ENCODE peak calls at places on chromosomes 13 and 19, in four cellular contexts. B, T, I and J are unnamed samples.

GRCh38 chr13:52165410-52165809 is 6.0 kb upstream of the NEK3 start:
- DNase-seq in B (no peak), T (no peak), I (no peak), J (no peak)

GRCh38 chr19:57056972-57057371 is 62.8 kb upstream of the USP29 start:
- DNase-seq in B (no peak), T (no peak), I (no peak), J (no peak)

GRCh38 chr13:21868823-21869222 is 197.9 kb downstream of the FGF9 start:
- DNase-seq in B (no peak), T (no peak), I (no peak), J (no peak)

GRCh38 chr19:35248310-35249145 is at the start of gene LSR:
- DNase-seq in B (peak; percentile 78), T (no peak), I (peak; percentile 96), J (no peak)

GRCh38 chr19:16273005-16273404 is 51.6 kb upstream of the KLF2 start:
- DNase-seq in B (peak; percentile 77), T (no peak), I (peak; percentile 60), J (no peak)

GRCh38 chr19:34180709-34181108 is 8.4 kb downstream of the LSM14A start:
- DNase-seq in B (no peak), T (no peak), I (no peak), J (no peak)

GRCh38 chr13:25267715-25268114 is 19.6 kb downstream of the MTMR6 start:
- DNase-seq in B (no peak), T (no peak), I (no peak), J (peak; percentile 42)

GRCh38 chr13:90299238-90299637 is 1048.2 kb upstream of the MIR17HG start:
- DNase-seq in B (no peak), T (no peak), I (no peak), J (no peak)

GRCh38 chr13:111211789-111212516 is 96.8 kb downstream of the ARHGEF7 start:
- DNase-seq in B (no peak), T (no peak), I (peak; percentile 66), J (no peak)

GRCh38 chr19:5080809-5081208 is 111.9 kb downstream of the KDM4B start:
- DNase-seq in B (no peak), T (no peak), I (no peak), J (no peak)

GRCh38 chr19:35040826-35041547 is 534 bp upstream of the HPN start:
- DNase-seq in B (peak; percentile 94), T (peak; percentile 92), I (peak; percentile 86), J (no peak)

GRCh38 chr19:3433313-3433712 is 47.0 kb downstream of the SMIM24 start:
- DNase-seq in B (no peak), T (no peak), I (no peak), J (no peak)

GRCh38 chr13:36919833-36920611 is at the start of gene SMAD9:
- DNase-seq in B (peak; percentile 87), T (peak; percentile 71), I (peak; percentile 92), J (no peak)

GRCh38 chr19:43784981-43785808 is 4.4 kb upstream of the KCNN4 start:
- DNase-seq in B (peak; percentile 70), T (peak; percentile 65), I (peak; percentile 75), J (peak; percentile 73)

GRCh38 chr13:99955747-99956472 is 15.7 kb downstream of the ZIC5 start:
- DNase-seq in B (no peak), T (no peak), I (peak; percentile 24), J (no peak)

GRCh38 chr19:53982611-53983010 is 8.8 kb upstream of the CACNG6 start:
- DNase-seq in B (no peak), T (no peak), I (peak; percentile 63), J (no peak)

GRCh38 chr19:35051796-35052195 is 10.3 kb downstream of the HPN start:
- DNase-seq in B (no peak), T (no peak), I (no peak), J (no peak)

GRCh38 chr13:40102360-40102727 is 446.9 kb downstream of the COG6 start:
- DNase-seq in B (no peak), T (no peak), I (no peak), J (no peak)

GRCh38 chr19:48806818-48807589 is 3.8 kb downstream of the BCAT2 start:
- DNase-seq in B (no peak), T (no peak), I (peak; percentile 60), J (no peak)

GRCh38 chr19:307793-308420 is 16.7 kb upstream of the PLPP2 start:
- DNase-seq in B (no peak), T (no peak), I (no peak), J (no peak)

GRCh38 chr19:13961826-13962737 is 9.8 kb downstream of the DCAF15 start:
- DNase-seq in B (peak; percentile 53), T (no peak), I (peak; percentile 36), J (no peak)

GRCh38 chr19:2488942-2489731 is 13.2 kb downstream of the GADD45B start:
- DNase-seq in B (peak; percentile 86), T (no peak), I (peak; percentile 93), J (no peak)

GRCh38 chr19:29487432-29487831 is 38.4 kb upstream of the VSTM2B start:
- DNase-seq in B (peak; percentile 20), T (no peak), I (no peak), J (no peak)

GRCh38 chr19:18477974-18478373 is 40.0 kb upstream of the ISYNA1 start:
- DNase-seq in B (no peak), T (no peak), I (no peak), J (no peak)

GRCh38 chr19:36060430-36060829 is 5.7 kb downstream of the WDR62 start:
- DNase-seq in B (no peak), T (peak; percentile 53), I (peak; percentile 70), J (no peak)

GRCh38 chr19:45507864-45508680 is 793 bp downstream of the VASP start:
- DNase-seq in B (no peak), T (no peak), I (no peak), J (no peak)

GRCh38 chr19:28485300-28485699 is 727.7 kb downstream of the UQCRFS1 start:
- DNase-seq in B (peak; percentile 59), T (peak; percentile 18), I (peak; percentile 42), J (no peak)

DNA sequence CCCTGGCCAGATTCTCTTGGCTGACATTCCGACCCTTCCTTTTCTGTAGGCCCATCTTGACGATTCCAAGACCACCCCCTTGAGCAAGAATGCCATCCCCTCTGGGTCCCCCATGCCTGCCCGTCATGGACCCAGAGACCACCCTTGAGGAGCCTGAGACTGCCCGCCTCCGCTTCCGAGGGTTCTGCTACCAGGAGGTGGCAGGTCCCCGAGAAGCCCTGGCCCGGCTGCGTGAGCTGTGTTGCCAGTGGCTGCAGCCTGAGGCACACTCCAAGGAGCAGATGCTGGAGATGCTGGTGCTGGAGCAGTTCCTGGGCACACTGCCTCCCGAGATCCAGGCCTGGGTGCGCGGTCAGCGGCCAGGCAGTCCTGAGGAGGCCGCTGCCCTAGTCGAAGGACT is 978 bp downstream of the ZNF446 start:
- DNase-seq in B (no peak), T (no peak), I (no peak), J (no peak)
- H3K4me3 ChIP-seq in B (no peak overlapping the region), T (no peak overlapping the region), I (peak overlapping the region; percentile 66), J (peak overlapping the region; percentile 83)

DNA sequence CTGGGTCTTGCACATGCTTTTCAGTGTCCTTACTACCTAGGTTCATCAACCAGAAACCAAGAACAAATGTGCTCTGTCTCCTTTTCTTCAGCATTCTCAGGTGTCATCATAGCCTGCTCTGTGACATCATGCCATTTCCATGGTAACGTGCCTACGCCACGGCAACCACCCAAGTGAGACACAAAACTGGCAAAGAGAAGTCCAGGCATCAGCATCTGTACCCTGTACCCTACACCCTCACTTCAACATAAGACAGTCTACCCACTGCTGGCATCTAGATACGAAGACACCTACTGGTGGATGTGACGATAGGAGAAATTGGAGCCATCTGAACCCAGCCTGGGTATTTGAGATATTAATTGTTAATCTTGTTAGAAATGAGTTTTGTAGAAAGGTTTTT is 13.3 kb downstream of the ZC3H4 start:
- DNase-seq in B (no peak), T (no peak), I (no peak), J (no peak)
- H3K4me3 ChIP-seq in B (no peak overlapping the region), T (no peak overlapping the region), I (no peak overlapping the region), J (no peak overlapping the region)

GRCh38 chr13:114022876-114023275 is 49.0 kb upstream of the C13orf46 start:
- DNase-seq in B (no peak), T (no peak), I (no peak), J (no peak)
- H3K4me3 ChIP-seq in B (no peak overlapping the region), T (no peak overlapping the region), I (no peak overlapping the region), J (no peak overlapping the region)

GRCh38 chr13:102401305-102401704 is 543 bp downstream of the FGF14 start:
- DNase-seq in B (no peak), T (no peak), I (no peak), J (no peak)

GRCh38 chr13:102401755-102402154 is at the start of gene FGF14:
- DNase-seq in B (no peak), T (no peak), I (no peak), J (no peak)

GRCh38 chr13:102399791-102400618 is 1.8 kb downstream of the FGF14 start:
- DNase-seq in B (peak; percentile 50), T (no peak), I (peak; percentile 9), J (no peak)

GRCh38 chr13:102402292-102402691 is 444 bp upstream of the FGF14 start:
- DNase-seq in B (no peak), T (no peak), I (peak; percentile 23), J (no peak)

DNA sequence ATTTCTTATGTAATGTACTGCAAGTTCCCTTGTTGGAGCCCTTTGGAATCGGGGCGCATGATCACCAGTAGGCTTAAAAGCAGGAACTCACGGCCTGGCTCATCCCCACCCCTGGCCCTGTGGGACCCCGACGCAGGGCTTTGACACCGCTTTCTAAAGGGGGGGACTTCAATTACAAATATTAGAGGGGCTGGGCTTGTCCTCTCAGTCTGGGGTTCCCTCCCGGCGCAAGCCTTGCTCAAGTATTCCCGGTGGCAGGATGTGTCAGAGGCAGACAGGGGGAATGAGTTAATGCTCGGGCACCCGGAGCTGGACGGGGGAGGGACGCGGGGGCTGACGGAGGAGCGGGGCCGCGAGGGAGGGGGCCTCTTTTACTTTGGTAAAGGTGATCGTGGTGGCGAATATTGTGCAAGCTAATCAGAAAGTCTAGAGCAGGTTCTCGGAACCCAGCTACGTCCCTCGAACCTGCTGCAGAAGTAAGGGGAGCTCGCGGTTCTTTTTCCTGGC is 1.2 kb downstream of the FGF14 start:
- DNase-seq in B (peak; percentile 51), T (no peak), I (no peak), J (no peak)
- H3K4me3 ChIP-seq in B (peak overlapping the region; percentile 66), T (peak overlapping the region; percentile 35), I (peak overlapping the region; percentile 22), J (peak overlapping the region; percentile 18)

GRCh38 chr13:47945738-47946137 is 55.3 kb downstream of the SUCLA2 start:
- DNase-seq in B (no peak), T (no peak), I (no peak), J (no peak)
- H3K4me3 ChIP-seq in B (no peak overlapping the region), T (no peak overlapping the region), I (no peak overlapping the region), J (no peak overlapping the region)

GRCh38 chr13:80585531-80585930 is 244.6 kb upstream of the SPRY2 start:
- DNase-seq in B (no peak), T (no peak), I (no peak), J (no peak)

GRCh38 chr13:80584785-80585184 is 243.9 kb upstream of the SPRY2 start:
- DNase-seq in B (no peak), T (no peak), I (no peak), J (no peak)

GRCh38 chr13:80586356-80586755 is 245.4 kb upstream of the SPRY2 start:
- DNase-seq in B (no peak), T (no peak), I (no peak), J (no peak)

GRCh38 chr13:80584306-80584705 is 243.4 kb upstream of the SPRY2 start:
- DNase-seq in B (no peak), T (no peak), I (no peak), J (no peak)
- H3K4me3 ChIP-seq in B (no peak overlapping the region), T (no peak overlapping the region), I (no peak overlapping the region), J (no peak overlapping the region)